ENCODE peak calls at places on chromosomes 12 and 14, in seven cellular contexts. Y, B, A, L, N, E and X are unnamed samples.

GRCh38 chr12:92096346-92097136 is 49.1 kb downstream of the BTG1 start:
- DNase-seq in N (no peak), A (no peak), L (no peak), Y (no peak), E (no peak), B (no peak), X (no peak)

GRCh38 chr14:82667006-82667405 is 1133.4 kb upstream of the SEL1L start:
- DNase-seq in Y (no peak), A (no peak), N (no peak), L (no peak), E (no peak), B (peak; percentile 47), X (no peak)

GRCh38 chr14:104206281-104206904 is 68.0 kb downstream of the KIF26A start:
- DNase-seq in E (no peak), Y (peak; percentile 77), N (peak; percentile 75), B (no peak), A (no peak), L (no peak), X (peak; percentile 86)

GRCh38 chr12:121534495-121535148 is 46.2 kb downstream of the KDM2B start:
- DNase-seq in L (no peak), Y (no peak), A (no peak), E (no peak), N (no peak), B (no peak), X (no peak)

GRCh38 chr12:89117448-89118034 is 234.8 kb downstream of the DUSP6 start:
- DNase-seq in B (no peak), L (no peak), A (peak; percentile 81), E (no peak), Y (no peak), N (peak; percentile 31), X (peak; percentile 5)

GRCh38 chr12:95147836-95148235 is 69.4 kb downstream of the FGD6 start:
- DNase-seq in Y (no peak), L (no peak), N (no peak), B (no peak), E (no peak), A (no peak), X (no peak)

GRCh38 chr14:54773171-54774006 is 129.2 kb downstream of the GCH1 start:
- DNase-seq in B (peak; percentile 85), Y (peak; percentile 89), L (peak; percentile 88), E (peak; percentile 86), A (peak; percentile 86), N (peak; percentile 85), X (peak; percentile 95)

GRCh38 chr12:132196038-132196872 is 52.0 kb downstream of the NOC4L start:
- DNase-seq in N (no peak), B (no peak), L (no peak), Y (no peak), E (no peak), A (no peak), X (no peak)

GRCh38 chr12:22527999-22528398 is 16.3 kb downstream of the C2CD5 start:
- DNase-seq in L (no peak), Y (no peak), N (no peak), B (no peak), E (no peak), A (no peak), X (no peak)

GRCh38 chr12:64413884-64414283 is 9.7 kb downstream of the XPOT start:
- DNase-seq in A (no peak), B (no peak), E (no peak), L (no peak), Y (no peak), N (no peak), X (no peak)

GRCh38 chr12:64419696-64420095 is 15.5 kb downstream of the XPOT start:
- DNase-seq in N (no peak), Y (no peak), A (no peak), L (no peak), B (no peak), E (no peak), X (no peak)

GRCh38 chr12:64412458-64412857 is 8.3 kb downstream of the XPOT start:
- DNase-seq in Y (no peak), L (no peak), E (no peak), A (no peak), B (no peak), N (no peak), X (no peak)

DNA sequence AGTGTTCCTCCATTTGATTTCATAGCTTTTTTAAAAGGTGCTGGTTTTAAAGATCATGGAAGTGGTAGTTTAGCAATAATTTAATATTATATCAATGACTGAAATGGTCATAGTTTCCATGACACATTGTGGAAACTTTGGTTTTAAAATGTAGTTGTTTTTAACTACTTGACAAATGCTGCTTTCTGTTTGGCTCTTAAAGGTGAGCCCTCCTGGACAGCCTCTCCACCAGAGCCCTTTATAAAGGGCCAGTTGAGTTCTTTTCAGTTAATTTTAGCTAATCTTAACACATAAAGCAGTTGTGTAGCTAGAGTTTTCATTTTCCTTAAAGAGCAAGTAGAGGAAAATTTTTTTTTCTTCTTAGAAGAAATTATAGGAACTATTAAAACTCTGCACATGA is 14.0 kb downstream of the XPOT start:
- DNase-seq in Y (no peak), E (no peak), N (no peak), B (no peak), L (no peak), A (no peak), X (no peak)
- H3K36me3 ChIP-seq in Y (peaks cover 90% of the 10 kb centered on the region), E (peaks cover 59% of the 10 kb centered on the region), N (peaks cover 12% of the 10 kb centered on the region), B (peaks cover 3% of the 10 kb centered on the region), L (peaks cover 36% of the 10 kb centered on the region), A (peaks cover 1% of the 10 kb centered on the region), X (no peaks in the 10 kb centered on the region)

GRCh38 chr12:34217660-34218059 is 195.4 kb downstream of the ALG10 start:
- DNase-seq in E (no peak), N (no peak), Y (no peak), B (no peak), A (no peak), L (no peak), X (no peak)
- H3K9me3 ChIP-seq in E (no peaks in the 10 kb centered on the region), N (no peaks in the 10 kb centered on the region), Y (no peaks in the 10 kb centered on the region), B (no peaks in the 10 kb centered on the region), A (no peaks in the 10 kb centered on the region), L (no peaks in the 10 kb centered on the region), X (no peaks in the 10 kb centered on the region)

GRCh38 chr14:100715803-100716202 is 10.9 kb upstream of the DLK1 start:
- DNase-seq in B (no peak), Y (no peak), A (no peak), N (no peak), L (no peak), E (no peak), X (no peak)

GRCh38 chr14:100714205-100714781 is 12.4 kb upstream of the DLK1 start:
- DNase-seq in E (no peak), B (no peak), L (no peak), Y (no peak), N (no peak), A (no peak), X (no peak)

GRCh38 chr14:100715332-100715731 is 11.4 kb upstream of the DLK1 start:
- DNase-seq in Y (no peak), B (no peak), E (no peak), N (no peak), L (no peak), A (no peak), X (no peak)

GRCh38 chr14:100719976-100720520 is 6.6 kb upstream of the DLK1 start:
- DNase-seq in A (peak; percentile 15), Y (no peak), L (no peak), N (no peak), B (no peak), E (no peak), X (no peak)

DNA sequence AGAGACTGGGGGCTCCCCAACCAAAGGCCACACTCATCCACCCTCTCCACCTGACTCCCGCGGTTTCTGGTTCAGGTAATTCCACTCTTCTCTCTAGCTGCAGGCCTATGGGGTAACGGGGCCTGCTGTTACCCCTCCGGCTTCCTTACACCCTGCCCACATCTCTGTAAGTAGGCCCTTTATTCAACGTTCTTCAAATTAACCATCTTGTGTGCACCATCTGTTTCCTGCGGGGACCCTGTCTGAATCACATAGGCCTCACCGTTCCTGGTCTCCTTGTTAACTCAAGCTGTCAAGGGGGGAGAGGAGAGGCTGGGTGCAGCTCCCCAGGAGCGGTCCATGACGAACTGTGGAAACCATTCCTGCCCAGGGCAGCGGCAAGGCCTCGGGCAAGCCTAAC is 9.3 kb upstream of the DLK1 start:
- DNase-seq in N (no peak), B (no peak), A (no peak), L (no peak), Y (no peak), E (no peak), X (no peak)
- H3K4me1 ChIP-seq in N (no peaks in the 10 kb centered on the region), B (no peaks in the 10 kb centered on the region), A (peaks cover 5% of the 10 kb centered on the region), L (no peaks in the 10 kb centered on the region), Y (no peaks in the 10 kb centered on the region), E (no peaks in the 10 kb centered on the region), X (peaks cover 2% of the 10 kb centered on the region)

DNA sequence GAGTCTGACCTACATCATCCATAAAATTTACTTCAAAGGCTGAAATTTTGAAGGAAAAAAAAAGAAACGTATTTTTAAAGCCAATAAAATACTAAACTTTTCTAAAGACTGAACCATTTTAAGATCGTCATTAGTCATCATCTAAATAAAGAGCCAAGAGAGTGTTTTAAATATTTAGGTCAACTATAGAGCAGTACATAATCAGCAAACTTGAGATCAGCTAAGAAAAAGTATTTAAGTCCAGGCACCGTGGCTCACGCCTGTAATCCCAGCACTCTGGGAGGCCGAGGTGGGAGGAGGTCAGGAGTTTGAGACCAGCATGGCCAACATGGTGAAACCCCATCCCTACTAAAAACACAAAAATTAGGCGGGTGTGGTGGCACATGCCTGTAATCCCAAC is 35.5 kb downstream of the HECTD1 start:
- DNase-seq in Y (no peak), L (no peak), N (no peak), E (no peak), B (no peak), A (no peak), X (no peak)
- H3K36me3 ChIP-seq in Y (peaks cover 75% of the 10 kb centered on the region), L (peaks cover 21% of the 10 kb centered on the region), N (no peaks in the 10 kb centered on the region), E (peaks cover 21% of the 10 kb centered on the region), B (no peaks in the 10 kb centered on the region), A (peaks cover 12% of the 10 kb centered on the region), X (peaks cover 4% of the 10 kb centered on the region)

DNA sequence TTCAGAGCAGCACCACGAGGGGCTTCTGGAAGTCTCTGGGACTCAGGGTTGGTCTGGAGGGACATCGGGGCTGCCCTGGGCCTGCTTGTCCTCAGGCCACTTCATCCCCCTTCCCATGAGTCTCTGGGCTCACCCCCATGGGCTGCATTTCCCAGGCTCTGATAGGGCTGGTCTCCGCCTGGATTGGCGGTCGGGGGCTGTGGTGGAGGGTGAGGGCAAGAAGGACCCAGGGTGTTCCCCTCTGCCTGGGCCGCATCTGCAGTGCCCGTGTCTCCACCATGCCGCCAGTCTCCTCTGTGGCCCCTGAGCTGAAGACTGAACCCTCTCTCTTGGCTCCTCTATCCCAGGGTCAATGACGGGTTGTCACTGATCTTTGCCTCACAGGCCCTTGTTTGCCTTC is 242.1 kb downstream of the ADGRD1 start:
- DNase-seq in B (no peak), E (no peak), Y (no peak), N (no peak), L (no peak), A (no peak), X (no peak)
- H3K9me3 ChIP-seq in B (no peaks in the 10 kb centered on the region), E (no peaks in the 10 kb centered on the region), Y (no peaks in the 10 kb centered on the region), N (no peaks in the 10 kb centered on the region), L (no peaks in the 10 kb centered on the region), A (no peaks in the 10 kb centered on the region), X (no peaks in the 10 kb centered on the region)

GRCh38 chr12:129877383-129877782 is 26.4 kb downstream of the TMEM132D start:
- DNase-seq in L (no peak), Y (no peak), A (no peak), B (no peak), E (no peak), N (no peak), X (no peak)
- H3K4me1 ChIP-seq in L (no peaks in the 10 kb centered on the region), Y (no peaks in the 10 kb centered on the region), A (no peaks in the 10 kb centered on the region), B (no peaks in the 10 kb centered on the region), E (no peaks in the 10 kb centered on the region), N (no peaks in the 10 kb centered on the region), X (no peaks in the 10 kb centered on the region)